ENCODE peak calls at places on chromosomes 3 and 15, in eight cellular contexts. One of them, this sample, is unnamed.

GRCh38 chr3:8745619-8746370 is 12.2 kb downstream of the CAV3 start:
- DNase-seq in cardiac muscle cell: no peak
- DNase-seq in CD8-positive, alpha-beta memory T cell: no peak
- DNase-seq in stimulated activated CD4-positive, alpha-beta T cell treated with anti-CD3 and anti-CD28 coated beads, Interleukin-1b, Interleukin-23, amount 100 ng/mL, for 24 hours: no peak
- DNase-seq in activated gamma-delta T cell treated with Interleukin-2 at 50 U/mL for 16 hours: no peak
- DNase-seq in lower lobe of right lung: no peak
- DNase-seq in ureter: no peak
- DNase-seq in cardiac septum: peak; percentile 46
- DNase-seq in this sample: no peak

GRCh38 chr3:63232764-63233396 is 45.2 kb upstream of the SYNPR start:
- DNase-seq in cardiac muscle cell: peak; percentile 37
- DNase-seq in CD8-positive, alpha-beta memory T cell: no peak
- DNase-seq in stimulated activated CD4-positive, alpha-beta T cell treated with anti-CD3 and anti-CD28 coated beads, Interleukin-1b, Interleukin-23, amount 100 ng/mL, for 24 hours: no peak
- DNase-seq in activated gamma-delta T cell treated with Interleukin-2 at 50 U/mL for 16 hours: no peak
- DNase-seq in lower lobe of right lung: no peak
- DNase-seq in ureter: no peak
- DNase-seq in cardiac septum: no peak
- DNase-seq in this sample: no peak

GRCh38 chr3:107641572-107642307 is 119.0 kb downstream of the BBX start:
- DNase-seq in cardiac muscle cell: no peak
- DNase-seq in CD8-positive, alpha-beta memory T cell: no peak
- DNase-seq in stimulated activated CD4-positive, alpha-beta T cell treated with anti-CD3 and anti-CD28 coated beads, Interleukin-1b, Interleukin-23, amount 100 ng/mL, for 24 hours: no peak
- DNase-seq in activated gamma-delta T cell treated with Interleukin-2 at 50 U/mL for 16 hours: no peak
- DNase-seq in lower lobe of right lung: no peak
- DNase-seq in ureter: no peak
- DNase-seq in cardiac septum: no peak
- DNase-seq in this sample: no peak

GRCh38 chr3:140206196-140207040 is 271.4 kb downstream of the CLSTN2 start:
- DNase-seq in cardiac muscle cell: peak; percentile 88
- DNase-seq in CD8-positive, alpha-beta memory T cell: no peak
- DNase-seq in stimulated activated CD4-positive, alpha-beta T cell treated with anti-CD3 and anti-CD28 coated beads, Interleukin-1b, Interleukin-23, amount 100 ng/mL, for 24 hours: no peak
- DNase-seq in activated gamma-delta T cell treated with Interleukin-2 at 50 U/mL for 16 hours: no peak
- DNase-seq in lower lobe of right lung: no peak
- DNase-seq in ureter: no peak
- DNase-seq in cardiac septum: no peak
- DNase-seq in this sample: no peak

GRCh38 chr3:94024385-94024784 is 4.0 kb downstream of the STX19 start:
- DNase-seq in cardiac muscle cell: no peak
- DNase-seq in CD8-positive, alpha-beta memory T cell: no peak
- DNase-seq in stimulated activated CD4-positive, alpha-beta T cell treated with anti-CD3 and anti-CD28 coated beads, Interleukin-1b, Interleukin-23, amount 100 ng/mL, for 24 hours: no peak
- DNase-seq in activated gamma-delta T cell treated with Interleukin-2 at 50 U/mL for 16 hours: no peak
- DNase-seq in lower lobe of right lung: no peak
- DNase-seq in ureter: no peak
- DNase-seq in cardiac septum: no peak
- DNase-seq in this sample: no peak

GRCh38 chr3:64152676-64153466 is 72.4 kb downstream of the PRICKLE2 start:
- DNase-seq in cardiac muscle cell: no peak
- DNase-seq in CD8-positive, alpha-beta memory T cell: no peak
- DNase-seq in stimulated activated CD4-positive, alpha-beta T cell treated with anti-CD3 and anti-CD28 coated beads, Interleukin-1b, Interleukin-23, amount 100 ng/mL, for 24 hours: no peak
- DNase-seq in activated gamma-delta T cell treated with Interleukin-2 at 50 U/mL for 16 hours: no peak
- DNase-seq in lower lobe of right lung: no peak
- DNase-seq in ureter: no peak
- DNase-seq in cardiac septum: no peak
- DNase-seq in this sample: no peak

GRCh38 chr3:13308406-13308805 is 111.7 kb downstream of the NUP210 start:
- DNase-seq in cardiac muscle cell: peak; percentile 51
- DNase-seq in CD8-positive, alpha-beta memory T cell: peak; percentile 17
- DNase-seq in stimulated activated CD4-positive, alpha-beta T cell treated with anti-CD3 and anti-CD28 coated beads, Interleukin-1b, Interleukin-23, amount 100 ng/mL, for 24 hours: no peak
- DNase-seq in activated gamma-delta T cell treated with Interleukin-2 at 50 U/mL for 16 hours: no peak
- DNase-seq in lower lobe of right lung: peak; percentile 44
- DNase-seq in ureter: no peak
- DNase-seq in cardiac septum: no peak
- DNase-seq in this sample: no peak

GRCh38 chr3:107757140-107757539 is 234.4 kb downstream of the BBX start:
- DNase-seq in cardiac muscle cell: no peak
- DNase-seq in CD8-positive, alpha-beta memory T cell: no peak
- DNase-seq in stimulated activated CD4-positive, alpha-beta T cell treated with anti-CD3 and anti-CD28 coated beads, Interleukin-1b, Interleukin-23, amount 100 ng/mL, for 24 hours: no peak
- DNase-seq in activated gamma-delta T cell treated with Interleukin-2 at 50 U/mL for 16 hours: no peak
- DNase-seq in lower lobe of right lung: no peak
- DNase-seq in ureter: no peak
- DNase-seq in cardiac septum: no peak
- DNase-seq in this sample: no peak

GRCh38 chr15:33370225-33371020 is 59.7 kb downstream of the RYR3 start:
- DNase-seq in cardiac muscle cell: no peak
- DNase-seq in CD8-positive, alpha-beta memory T cell: no peak
- DNase-seq in stimulated activated CD4-positive, alpha-beta T cell treated with anti-CD3 and anti-CD28 coated beads, Interleukin-1b, Interleukin-23, amount 100 ng/mL, for 24 hours: no peak
- DNase-seq in activated gamma-delta T cell treated with Interleukin-2 at 50 U/mL for 16 hours: no peak
- DNase-seq in lower lobe of right lung: no peak
- DNase-seq in ureter: no peak
- DNase-seq in cardiac septum: no peak
- DNase-seq in this sample: no peak

GRCh38 chr3:30161370-30161769 is 445.0 kb upstream of the TGFBR2 start:
- DNase-seq in cardiac muscle cell: no peak
- DNase-seq in CD8-positive, alpha-beta memory T cell: no peak
- DNase-seq in stimulated activated CD4-positive, alpha-beta T cell treated with anti-CD3 and anti-CD28 coated beads, Interleukin-1b, Interleukin-23, amount 100 ng/mL, for 24 hours: no peak
- DNase-seq in activated gamma-delta T cell treated with Interleukin-2 at 50 U/mL for 16 hours: no peak
- DNase-seq in lower lobe of right lung: no peak
- DNase-seq in ureter: no peak
- DNase-seq in cardiac septum: no peak
- DNase-seq in this sample: no peak

GRCh38 chr3:194481103-194481502 is 5.7 kb downstream of the ATP13A3 start:
- DNase-seq in cardiac muscle cell: no peak
- DNase-seq in CD8-positive, alpha-beta memory T cell: no peak
- DNase-seq in stimulated activated CD4-positive, alpha-beta T cell treated with anti-CD3 and anti-CD28 coated beads, Interleukin-1b, Interleukin-23, amount 100 ng/mL, for 24 hours: no peak
- DNase-seq in activated gamma-delta T cell treated with Interleukin-2 at 50 U/mL for 16 hours: no peak
- DNase-seq in lower lobe of right lung: no peak
- DNase-seq in ureter: no peak
- DNase-seq in cardiac septum: no peak
- DNase-seq in this sample: no peak

GRCh38 chr3:59572106-59572505 is 522.3 kb upstream of the CFAP20DC start:
- DNase-seq in cardiac muscle cell: no peak
- DNase-seq in CD8-positive, alpha-beta memory T cell: no peak
- DNase-seq in stimulated activated CD4-positive, alpha-beta T cell treated with anti-CD3 and anti-CD28 coated beads, Interleukin-1b, Interleukin-23, amount 100 ng/mL, for 24 hours: no peak
- DNase-seq in activated gamma-delta T cell treated with Interleukin-2 at 50 U/mL for 16 hours: no peak
- DNase-seq in lower lobe of right lung: no peak
- DNase-seq in ureter: no peak
- DNase-seq in cardiac septum: no peak
- DNase-seq in this sample: no peak

GRCh38 chr3:190826018-190826417 is 36.5 kb downstream of the GMNC start:
- DNase-seq in cardiac muscle cell: no peak
- DNase-seq in CD8-positive, alpha-beta memory T cell: no peak
- DNase-seq in stimulated activated CD4-positive, alpha-beta T cell treated with anti-CD3 and anti-CD28 coated beads, Interleukin-1b, Interleukin-23, amount 100 ng/mL, for 24 hours: no peak
- DNase-seq in activated gamma-delta T cell treated with Interleukin-2 at 50 U/mL for 16 hours: no peak
- DNase-seq in lower lobe of right lung: no peak
- DNase-seq in ureter: no peak
- DNase-seq in cardiac septum: no peak
- DNase-seq in this sample: peak; percentile 74

GRCh38 chr3:115423170-115423569 is 200.1 kb upstream of the GAP43 start:
- DNase-seq in cardiac muscle cell: no peak
- DNase-seq in CD8-positive, alpha-beta memory T cell: no peak
- DNase-seq in stimulated activated CD4-positive, alpha-beta T cell treated with anti-CD3 and anti-CD28 coated beads, Interleukin-1b, Interleukin-23, amount 100 ng/mL, for 24 hours: no peak
- DNase-seq in activated gamma-delta T cell treated with Interleukin-2 at 50 U/mL for 16 hours: no peak
- DNase-seq in lower lobe of right lung: no peak
- DNase-seq in ureter: no peak
- DNase-seq in cardiac septum: no peak
- DNase-seq in this sample: no peak

GRCh38 chr3:141262306-141262705 is 30.7 kb downstream of the PXYLP1 start:
- DNase-seq in cardiac muscle cell: no peak
- DNase-seq in CD8-positive, alpha-beta memory T cell: no peak
- DNase-seq in stimulated activated CD4-positive, alpha-beta T cell treated with anti-CD3 and anti-CD28 coated beads, Interleukin-1b, Interleukin-23, amount 100 ng/mL, for 24 hours: no peak
- DNase-seq in activated gamma-delta T cell treated with Interleukin-2 at 50 U/mL for 16 hours: no peak
- DNase-seq in lower lobe of right lung: no peak
- DNase-seq in ureter: no peak
- DNase-seq in cardiac septum: no peak
- DNase-seq in this sample: no peak

GRCh38 chr3:82474140-82474539 is 712.7 kb upstream of the GBE1 start:
- DNase-seq in cardiac muscle cell: no peak
- DNase-seq in CD8-positive, alpha-beta memory T cell: no peak
- DNase-seq in stimulated activated CD4-positive, alpha-beta T cell treated with anti-CD3 and anti-CD28 coated beads, Interleukin-1b, Interleukin-23, amount 100 ng/mL, for 24 hours: no peak
- DNase-seq in activated gamma-delta T cell treated with Interleukin-2 at 50 U/mL for 16 hours: no peak
- DNase-seq in lower lobe of right lung: no peak
- DNase-seq in ureter: no peak
- DNase-seq in cardiac septum: no peak
- DNase-seq in this sample: no peak

GRCh38 chr15:26873846-26874245 is 7.0 kb downstream of the GABRA5 start:
- DNase-seq in cardiac muscle cell: no peak
- DNase-seq in CD8-positive, alpha-beta memory T cell: no peak
- DNase-seq in stimulated activated CD4-positive, alpha-beta T cell treated with anti-CD3 and anti-CD28 coated beads, Interleukin-1b, Interleukin-23, amount 100 ng/mL, for 24 hours: no peak
- DNase-seq in activated gamma-delta T cell treated with Interleukin-2 at 50 U/mL for 16 hours: no peak
- DNase-seq in lower lobe of right lung: no peak
- DNase-seq in ureter: no peak
- DNase-seq in cardiac septum: no peak
- DNase-seq in this sample: no peak

GRCh38 chr3:171199473-171199829 is 172.9 kb upstream of the SLC2A2 start:
- DNase-seq in cardiac muscle cell: no peak
- DNase-seq in CD8-positive, alpha-beta memory T cell: no peak
- DNase-seq in stimulated activated CD4-positive, alpha-beta T cell treated with anti-CD3 and anti-CD28 coated beads, Interleukin-1b, Interleukin-23, amount 100 ng/mL, for 24 hours: no peak
- DNase-seq in activated gamma-delta T cell treated with Interleukin-2 at 50 U/mL for 16 hours: no peak
- DNase-seq in lower lobe of right lung: no peak
- DNase-seq in ureter: no peak
- DNase-seq in cardiac septum: no peak
- DNase-seq in this sample: no peak

GRCh38 chr3:177234121-177234520 is 36.8 kb upstream of the TBL1XR1 start:
- DNase-seq in cardiac muscle cell: no peak
- DNase-seq in CD8-positive, alpha-beta memory T cell: no peak
- DNase-seq in stimulated activated CD4-positive, alpha-beta T cell treated with anti-CD3 and anti-CD28 coated beads, Interleukin-1b, Interleukin-23, amount 100 ng/mL, for 24 hours: no peak
- DNase-seq in activated gamma-delta T cell treated with Interleukin-2 at 50 U/mL for 16 hours: no peak
- DNase-seq in lower lobe of right lung: no peak
- DNase-seq in ureter: no peak
- DNase-seq in cardiac septum: no peak
- DNase-seq in this sample: no peak

GRCh38 chr3:31462050-31462569 is 70.6 kb upstream of the STT3B start:
- DNase-seq in cardiac muscle cell: no peak
- DNase-seq in CD8-positive, alpha-beta memory T cell: peak; percentile 84
- DNase-seq in stimulated activated CD4-positive, alpha-beta T cell treated with anti-CD3 and anti-CD28 coated beads, Interleukin-1b, Interleukin-23, amount 100 ng/mL, for 24 hours: no peak
- DNase-seq in activated gamma-delta T cell treated with Interleukin-2 at 50 U/mL for 16 hours: peak; percentile 59
- DNase-seq in lower lobe of right lung: no peak
- DNase-seq in ureter: no peak
- DNase-seq in cardiac septum: no peak
- DNase-seq in this sample: no peak

GRCh38 chr15:79185199-79185598 is 94.6 kb upstream of the RASGRF1 start:
- DNase-seq in cardiac muscle cell: no peak
- DNase-seq in CD8-positive, alpha-beta memory T cell: no peak
- DNase-seq in stimulated activated CD4-positive, alpha-beta T cell treated with anti-CD3 and anti-CD28 coated beads, Interleukin-1b, Interleukin-23, amount 100 ng/mL, for 24 hours: peak; percentile 9
- DNase-seq in activated gamma-delta T cell treated with Interleukin-2 at 50 U/mL for 16 hours: no peak
- DNase-seq in lower lobe of right lung: no peak
- DNase-seq in ureter: no peak
- DNase-seq in cardiac septum: peak; percentile 70
- DNase-seq in this sample: no peak